ENCODE peak calls at places on chromosome 11, in eight cellular contexts. X is fibroblast of the conjunctiva, O is foreskin fibroblast, K is adipocyte, Q is NCI-H2081, Y is ecto neural progenitor cell, E is neural crest cell, U is fibroblast of mammary gland. I is an unnamed sample.

GRCh38 chr11:2180775-2181370 is 9.3 kb upstream of the TH start:
- DNase-seq in Y (no peak), X (no peak), K (no peak), O (no peak), Q (no peak), U (no peak), E (no peak), I (no peak)

GRCh38 chr11:86955674-86956522 is 703 bp upstream of the FZD4 start:
- DNase-seq in X (no peak), E (peak), O (peak), Q (peak), K (peak), U (peak), Y (peak), I (no peak)

GRCh38 chr11:83600656-83601055 is 314.5 kb upstream of the CCDC90B start:
- DNase-seq in U (no peak), E (no peak), Y (no peak), X (no peak), K (no peak), Q (no peak), O (no peak), I (no peak)

GRCh38 chr11:122463530-122463929 is 192.0 kb upstream of the UBASH3B start:
- DNase-seq in E (no peak), Y (no peak), X (no peak), O (no peak), K (no peak), Q (no peak), U (no peak), I (no peak)

GRCh38 chr11:84583106-84583505 is 1044.0 kb downstream of the DLG2 start:
- DNase-seq in Q (no peak), O (no peak), Y (no peak), X (no peak), U (no peak), K (no peak), E (no peak), I (no peak)

GRCh38 chr11:61777234-61778090 is 14.9 kb downstream of the TMEM258 start:
- DNase-seq in X (no peak), K (peak), Q (no peak), O (no peak), U (no peak), Y (no peak), E (no peak), I (peak)

GRCh38 chr11:131079036-131079435 is 162.8 kb upstream of the SNX19 start:
- DNase-seq in Q (no peak), K (no peak), X (no peak), U (peak), O (no peak), Y (no peak), E (no peak), I (no peak)

GRCh38 chr11:17164361-17165246 is 43.2 kb downstream of the PIK3C2A start:
- DNase-seq in O (no peak), Y (no peak), Q (no peak), U (peak), X (no peak), E (no peak), K (peak), I (no peak)

GRCh38 chr11:131829725-131830124 is 459.3 kb downstream of the NTM start:
- DNase-seq in X (no peak), O (no peak), Q (no peak), E (no peak), U (no peak), K (no peak), Y (no peak), I (no peak)

GRCh38 chr11:76665921-76666351 is 4.6 kb downstream of the LRRC32 start:
- DNase-seq in U (no peak), K (no peak), Q (no peak), Y (no peak), E (no peak), X (no peak), O (no peak), I (no peak)

GRCh38 chr11:13338437-13339069 is 61.0 kb downstream of the BMAL1 start:
- DNase-seq in K (peak), U (peak), E (no peak), Q (no peak), X (peak), Y (no peak), O (peak), I (no peak)

GRCh38 chr11:32006799-32007388 is 84.0 kb upstream of the RCN1 start:
- DNase-seq in K (peak), U (peak), E (peak), X (peak), O (peak), Y (no peak), Q (peak), I (no peak)

GRCh38 chr11:44028401-44028800 is 19.4 kb upstream of the ACCSL start:
- DNase-seq in E (no peak), X (no peak), Y (no peak), U (no peak), K (no peak), O (no peak), Q (no peak), I (no peak)

GRCh38 chr11:16792426-16792825 is 54.0 kb downstream of the C11orf58 start:
- DNase-seq in O (no peak), Y (no peak), E (no peak), K (no peak), U (no peak), X (no peak), Q (no peak), I (no peak)

GRCh38 chr11:64875369-64876225 is 2.8 kb downstream of the EHD1 start:
- DNase-seq in U (no peak), X (no peak), Y (no peak), Q (no peak), K (no peak), O (no peak), E (no peak), I (no peak)

GRCh38 chr11:2704356-2704755 is 4.6 kb upstream of the KCNQ1OT1 start:
- DNase-seq in U (no peak), Y (no peak), E (no peak), X (no peak), O (no peak), Q (no peak), K (no peak), I (no peak)

GRCh38 chr11:117465236-117465997 is 137.8 kb downstream of the CEP164 start:
- DNase-seq in Q (no peak), K (no peak), X (no peak), E (no peak), Y (no peak), U (no peak), O (no peak), I (no peak)

GRCh38 chr11:100910808-100911207 is 218.8 kb downstream of the PGR start:
- DNase-seq in Q (no peak), K (no peak), Y (no peak), X (no peak), E (no peak), O (no peak), U (no peak), I (no peak)

GRCh38 chr11:118565062-118565461 is 669 bp downstream of the IFT46 start:
- DNase-seq in X (no peak), O (no peak), E (no peak), U (peak), K (no peak), Q (no peak), Y (no peak), I (no peak)

GRCh38 chr11:26992031-26992541 is 1.8 kb upstream of the FIBIN start:
- DNase-seq in Y (no peak), Q (no peak), X (peak), O (peak), U (peak), K (peak), E (no peak), I (no peak)